ENCODE peak calls at places on chromosomes 2 and 18, in nine cellular contexts. G is testis, T is gastrocnemius medialis, A is K562, K is endothelial cell of umbilical vein, Y is HepG2, P is uterus, F is adrenal gland, V is IMR-90. M is an unnamed sample. For H3K4me1, the result is how much of the 10 kb centered on the place peaks cover.

GRCh38 chr2:234550056-234550455 is 53.2 kb upstream of the ARL4C start:
- DNase-seq in A (no peak), T (no peak), K (no peak), F (no peak), V (no peak), G (no peak), Y (no peak), P (no peak), M (no peak)

GRCh38 chr2:16774980-16775963 is 109.6 kb upstream of the CYRIA start:
- DNase-seq in P (no peak), G (peak), A (peak), K (no peak), Y (peak), F (no peak), T (no peak), V (no peak), M (no peak)

GRCh38 chr2:37766087-37766486 is 94.6 kb upstream of the CDC42EP3 start:
- DNase-seq in G (no peak), Y (no peak), V (no peak), F (no peak), K (peak), T (no peak), A (no peak), P (no peak), M (no peak)

GRCh38 chr2:31202041-31202440 is 15.3 kb downstream of the CAPN14 start:
- DNase-seq in K (no peak), A (no peak), Y (no peak), T (no peak), V (no peak), F (no peak), P (no peak), G (no peak), M (no peak)

GRCh38 chr2:75573145-75573878 is 12.6 kb upstream of the EVA1A start:
- DNase-seq in K (no peak), V (no peak), Y (no peak), A (no peak), G (no peak), P (no peak), F (no peak), T (no peak), M (no peak)

GRCh38 chr2:188571543-188571942 is 279.9 kb downstream of the GULP1 start:
- DNase-seq in Y (no peak), G (no peak), A (no peak), K (no peak), T (no peak), P (no peak), V (no peak), F (no peak), M (no peak)

GRCh38 chr2:112776113-112776512 is 8.2 kb downstream of the IL1A start:
- DNase-seq in F (no peak), A (no peak), G (no peak), V (no peak), Y (no peak), P (no peak), K (no peak), T (no peak), M (no peak)

GRCh38 chr2:3637692-3638455 is 20.1 kb upstream of the ALLC start:
- DNase-seq in A (no peak), T (no peak), P (no peak), G (peak), F (no peak), Y (no peak), K (no peak), V (no peak), M (no peak)

GRCh38 chr18:67476585-67476984 is 39.9 kb downstream of the DSEL start:
- DNase-seq in V (peak), G (no peak), P (no peak), K (no peak), Y (no peak), T (no peak), A (no peak), F (no peak), M (no peak)

GRCh38 chr2:223464071-223464470 is 138.1 kb downstream of the SCG2 start:
- DNase-seq in V (peak), P (no peak), G (no peak), K (no peak), F (no peak), A (no peak), T (no peak), Y (no peak), M (no peak)

GRCh38 chr2:74835831-74836674 is 2.1 kb downstream of the HK2 start:
- DNase-seq in V (peak), F (no peak), K (peak), Y (peak), P (no peak), T (no peak), G (peak), A (peak), M (no peak)

GRCh38 chr2:136212426-136213378 is 94.8 kb upstream of the CXCR4 start:
- DNase-seq in A (no peak), P (no peak), K (no peak), T (no peak), F (no peak), G (no peak), V (no peak), Y (no peak), M (no peak)

GRCh38 chr18:79395761-79396404 is at the start of gene NFATC1:
- DNase-seq in A (peak), F (peak), T (peak), P (peak), K (peak), G (peak), Y (no peak), V (peak), M (no peak)

GRCh38 chr2:38376346-38376682 is 759 bp downstream of the ATL2 start:
- DNase-seq in A (peak), F (no peak), G (no peak), T (no peak), P (no peak), Y (peak), V (peak), K (no peak), M (no peak)

GRCh38 chr2:44200011-44200410 is 31.3 kb downstream of the PPM1B start:
- DNase-seq in G (no peak), T (no peak), V (no peak), P (no peak), K (no peak), Y (no peak), F (no peak), A (no peak), M (no peak)

GRCh38 chr2:237209885-237210284 is 124.2 kb downstream of the COPS8 start:
- DNase-seq in A (no peak), Y (no peak), K (no peak), V (no peak), G (no peak), P (no peak), F (no peak), T (no peak), M (no peak)

GRCh38 chr18:25235648-25236047 is 116.3 kb downstream of the ZNF521 start:
- DNase-seq in P (no peak), V (no peak), A (no peak), F (no peak), K (peak), Y (no peak), G (no peak), T (no peak), M (no peak)

GRCh38 chr2:106982350-106982749 is 96.4 kb upstream of the ST6GAL2 start:
- DNase-seq in K (no peak), G (no peak), P (no peak), F (no peak), Y (no peak), A (no peak), V (peak), T (no peak), M (no peak)

GRCh38 chr2:205754924-205755321 is 72.6 kb downstream of the NRP2 start:
- DNase-seq in P (no peak), Y (peak), T (no peak), G (no peak), F (peak), A (peak), K (no peak), V (peak), M (no peak)

GRCh38 chr2:190447766-190448165 is 39.6 kb downstream of the MFSD6 start:
- DNase-seq in P (no peak), Y (no peak), F (no peak), K (no peak), V (no peak), T (no peak), A (no peak), G (no peak), M (no peak)

GRCh38 chr2:64380853-64381527 is 73.0 kb upstream of the LGALSL start:
- DNase-seq in T (no peak), K (no peak), P (no peak), Y (no peak), A (no peak), G (no peak), F (no peak), V (no peak), M (no peak)

GRCh38 chr2:150938586-150938985 is 323.1 kb downstream of the RBM43 start:
- DNase-seq in G (no peak), F (no peak), K (no peak), A (no peak), P (no peak), V (peak), T (no peak), Y (no peak), M (no peak)

GRCh38 chr2:141728142-141728541 is 402.7 kb downstream of the LRP1B start:
- DNase-seq in K (no peak), T (no peak), F (no peak), P (no peak), Y (no peak), G (no peak), A (no peak), V (no peak), M (no peak)

GRCh38 chr2:141728886-141729285 is 401.9 kb downstream of the LRP1B start:
- DNase-seq in F (no peak), G (no peak), A (no peak), K (no peak), P (no peak), Y (no peak), T (no peak), V (no peak), M (no peak)

GRCh38 chr2:174477772-174478171 is 9.1 kb downstream of the GPR155 start:
- DNase-seq in Y (no peak), T (no peak), A (no peak), P (no peak), G (no peak), F (no peak), K (no peak), V (no peak), M (no peak)

GRCh38 chr2:129799036-129799958 is 180.2 kb upstream of the RAB6C start:
- DNase-seq in P (no peak), T (no peak), K (no peak), G (no peak), V (no peak), A (no peak), F (no peak), Y (no peak), M (no peak)

GRCh38 chr2:61423714-61424113 is 47.2 kb downstream of the USP34 start:
- DNase-seq in T (no peak), K (peak), V (peak), F (no peak), Y (peak), P (no peak), A (no peak), G (no peak), M (no peak)

GRCh38 chr2:171492664-171493063 is 29.6 kb upstream of the CYBRD1 start:
- DNase-seq in V (no peak), Y (no peak), A (no peak), T (no peak), P (no peak), G (no peak), K (no peak), F (no peak), M (no peak)

GRCh38 chr2:38146917-38147307 is 71.0 kb upstream of the CYP1B1 start:
- DNase-seq in Y (peak), T (no peak), P (peak), V (peak), K (peak), F (peak), G (peak), A (peak), M (no peak)

GRCh38 chr2:126527836-126528490 is 128.0 kb upstream of the GYPC start:
- DNase-seq in V (peak), P (peak), Y (peak), A (peak), F (peak), T (peak), K (no peak), G (peak), M (no peak)

GRCh38 chr2:238504181-238504711 is 77.5 kb downstream of the ASB1 start:
- DNase-seq in V (no peak), K (no peak), F (no peak), G (no peak), Y (no peak), P (no peak), A (no peak), T (no peak), M (no peak)

GRCh38 chr2:45808294-45808693 is 156.8 kb downstream of the PRKCE start:
- DNase-seq in K (no peak), G (no peak), P (no peak), Y (no peak), V (no peak), A (no peak), F (no peak), T (no peak), M (no peak)

GRCh38 chr2:70753978-70754377 is 14.0 kb downstream of the ADD2 start:
- DNase-seq in P (no peak), F (no peak), A (no peak), V (no peak), G (no peak), K (no peak), Y (no peak), T (no peak), M (no peak)

GRCh38 chr2:121532347-121532766 is 1.7 kb downstream of the RNU4ATAC start:
- DNase-seq in F (no peak), K (peak), Y (peak), V (peak), P (no peak), T (no peak), G (no peak), A (peak), M (no peak)

GRCh38 chr2:53819627-53820026 is 32.8 kb downstream of the ERLEC1 start:
- DNase-seq in K (no peak), G (no peak), T (no peak), F (no peak), A (no peak), V (no peak), P (no peak), Y (no peak), M (no peak)

GRCh38 chr2:70904371-70905216 is 31.1 kb upstream of the ATP6V1B1 start:
- DNase-seq in K (no peak), P (no peak), A (no peak), F (no peak), G (no peak), Y (no peak), T (no peak), V (no peak), M (no peak)

GRCh38 chr2:99420751-99421299 is 69.0 kb downstream of the REV1 start:
- DNase-seq in Y (no peak), A (no peak), T (no peak), G (no peak), F (no peak), K (peak), P (no peak), V (peak), M (no peak)

GRCh38 chr2:46363535-46364170 is 66.4 kb downstream of the EPAS1 start:
- DNase-seq in T (no peak), G (no peak), V (peak), P (no peak), Y (no peak), K (peak), A (no peak), F (peak), M (no peak)

GRCh38 chr2:150465703-150466569 is 21.5 kb downstream of the RND3 start:
- DNase-seq in P (no peak), V (peak), F (no peak), Y (no peak), G (no peak), T (no peak), A (no peak), K (peak), M (no peak)

GRCh38 chr18:57789759-57790158 is 13.4 kb downstream of the ATP8B1 start:
- DNase-seq in T (no peak), G (no peak), P (no peak), Y (no peak), F (no peak), V (no peak), K (no peak), A (no peak), M (no peak)

GRCh38 chr18:57791911-57792310 is 11.2 kb downstream of the ATP8B1 start:
- DNase-seq in K (no peak), T (no peak), V (no peak), A (no peak), Y (no peak), P (no peak), F (no peak), G (no peak), M (no peak)

GRCh38 chr18:57791192-57791591 is 11.9 kb downstream of the ATP8B1 start:
- DNase-seq in V (no peak), G (no peak), K (no peak), P (no peak), Y (no peak), T (no peak), A (no peak), F (no peak), M (no peak)

GRCh38 chr18:57789105-57789504 is 14.0 kb downstream of the ATP8B1 start:
- DNase-seq in G (no peak), P (no peak), F (peak), T (no peak), A (no peak), Y (no peak), K (no peak), V (peak), M (no peak)

GRCh38 chr18:57790316-57790715 is 12.8 kb downstream of the ATP8B1 start:
- DNase-seq in P (no peak), G (no peak), V (no peak), A (no peak), K (no peak), Y (no peak), T (no peak), F (no peak), M (no peak)
- H3K4me1 ChIP-seq in P (under half), G (under half), V (under half), A (under half), K (half or more), Y (half or more), T (under half), F (under half), M (under half)

GRCh38 chr2:132426033-132426432 is 9.4 kb downstream of the GPR39 start:
- DNase-seq in Y (no peak), P (no peak), V (no peak), T (no peak), G (no peak), A (no peak), K (no peak), F (no peak), M (no peak)

GRCh38 chr2:132421198-132421780 is 4.7 kb downstream of the GPR39 start:
- DNase-seq in T (no peak), F (no peak), V (peak), Y (no peak), G (no peak), A (no peak), K (no peak), P (no peak), M (no peak)

GRCh38 chr2:132426621-132427020 is 10.0 kb downstream of the GPR39 start:
- DNase-seq in G (no peak), F (no peak), V (no peak), T (no peak), P (no peak), Y (no peak), K (no peak), A (no peak), M (no peak)

GRCh38 chr2:132420776-132421175 is 4.2 kb downstream of the GPR39 start:
- DNase-seq in A (no peak), V (no peak), T (no peak), K (no peak), F (no peak), Y (no peak), G (no peak), P (no peak), M (no peak)

GRCh38 chr2:132424526-132425121 is 8.0 kb downstream of the GPR39 start:
- DNase-seq in G (no peak), K (no peak), V (peak), Y (peak), A (no peak), T (no peak), P (no peak), F (no peak), M (no peak)
- TF ChIP-seq CTCF in G (no peak), K (no peak), V (peak), Y (peak), A (no peak), T (no peak), P (no peak), F (no peak), M (no peak)

GRCh38 chr18:12274793-12275192 is 20.6 kb downstream of the CIDEA start:
- DNase-seq in F (no peak), K (no peak), P (no peak), A (no peak), G (no peak), Y (no peak), V (no peak), T (no peak), M (no peak)

GRCh38 chr18:12276736-12277554 is 22.8 kb downstream of the CIDEA start:
- DNase-seq in V (peak), F (no peak), A (no peak), T (no peak), P (peak), K (no peak), Y (no peak), G (no peak), M (no peak)

DNA sequence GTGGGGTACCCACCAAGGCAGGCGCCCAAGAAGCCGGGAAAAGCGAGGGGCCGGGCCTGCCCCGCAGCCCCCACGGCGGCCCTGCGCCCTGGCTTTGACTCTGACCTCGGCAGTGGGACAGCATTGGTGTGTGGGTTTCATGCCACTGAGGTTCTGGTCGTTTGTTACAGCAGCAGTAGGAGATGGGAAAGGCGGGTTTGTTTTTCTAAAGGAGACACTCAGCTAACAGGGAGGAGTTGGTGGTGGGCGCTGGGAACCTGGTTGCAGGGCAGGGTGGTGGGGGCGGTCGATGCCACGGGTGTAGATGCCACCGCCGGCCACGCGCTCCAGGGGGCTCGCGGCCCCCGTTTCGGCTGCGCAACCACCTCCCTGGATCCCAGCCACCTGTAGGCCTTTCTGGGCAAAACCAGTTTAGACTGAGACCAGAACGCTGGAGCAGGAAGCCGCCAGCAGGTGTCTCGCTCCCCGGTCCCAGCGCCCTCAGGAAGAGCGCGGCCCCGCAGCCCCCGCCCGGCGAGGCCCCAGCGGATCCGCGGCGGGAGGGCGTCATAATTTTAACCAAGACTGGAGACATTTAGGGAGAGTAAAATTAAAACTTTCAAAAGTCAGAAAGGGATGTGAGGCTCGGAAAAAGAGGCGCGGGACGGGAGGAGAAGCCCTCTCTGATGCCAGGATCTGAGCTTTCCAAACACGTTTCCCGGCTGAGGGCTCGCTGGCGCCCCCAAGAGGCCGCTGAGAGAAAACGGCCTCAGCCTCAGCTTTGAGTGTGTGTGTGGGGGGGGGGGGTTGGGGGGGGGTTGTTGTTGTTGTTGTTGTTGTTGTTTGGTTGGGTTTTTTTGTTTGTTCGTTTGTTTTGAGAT is 17.4 kb downstream of the CIDEA start:
- DNase-seq in K (peak), Y (peak), T (peak), P (peak), V (peak), A (peak), F (peak), G (peak), M (no peak)
- TF ChIP-seq POLR2A in K (no peak), Y (no peak), T (no peak), P (peak), V (no peak), A (peak), F (no peak), G (no peak), M (no peak)

DNA sequence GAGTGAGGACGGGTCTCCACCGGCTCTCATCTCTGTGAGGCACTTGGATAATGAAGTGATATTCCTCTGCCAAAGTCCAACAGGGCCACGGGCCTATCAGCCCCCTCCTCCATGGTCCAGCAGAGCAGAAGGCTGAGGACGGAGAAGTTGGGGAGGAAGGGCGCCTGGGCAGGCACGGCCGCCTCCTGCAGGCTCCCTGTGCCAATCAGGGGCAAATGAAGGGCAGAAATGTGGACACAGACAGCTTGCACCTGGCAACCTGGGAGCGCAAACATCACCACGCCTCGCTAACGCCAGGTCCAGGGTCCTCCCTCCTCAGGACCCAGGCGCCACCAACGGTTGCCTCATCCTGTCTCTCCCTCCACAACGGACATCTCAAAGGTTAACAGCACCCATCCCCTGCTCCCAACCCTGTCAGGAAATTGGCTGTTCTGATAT is 24.3 kb downstream of the SMAD7 start:
- DNase-seq in T (no peak), P (no peak), V (no peak), K (no peak), Y (peak), F (no peak), A (no peak), G (no peak), M (no peak)
- H3K4me1 ChIP-seq in T (half or more), P (half or more), V (half or more), K (half or more), Y (half or more), F (half or more), A (under half), G (half or more), M (half or more)